ENCODE peak calls at places on chromosome 21, in ten cellular contexts. J, U, H, D, N, Q, R, S, O and Z are unnamed samples.

GRCh38 chr21:33013618-33014017 is 12.1 kb upstream of the OLIG2 start:
- DNase-seq in J (no peak), S (no peak), R (no peak), H (no peak), O (no peak), D (no peak), U (no peak), Q (no peak), N (no peak), Z (no peak)

GRCh38 chr21:44065428-44065827 is 41.8 kb upstream of the PWP2 start:
- DNase-seq in D (no peak), J (peak), O (no peak), Q (no peak), R (no peak), H (no peak), S (peak), U (peak), N (peak), Z (peak)

GRCh38 chr21:29034678-29035077 is 10.2 kb downstream of the USP16 start:
- DNase-seq in R (no peak), U (no peak), D (no peak), Q (no peak), O (no peak), H (no peak), N (no peak), S (no peak), J (no peak), Z (no peak)

GRCh38 chr21:44083631-44084291 is 23.4 kb upstream of the PWP2 start:
- DNase-seq in N (no peak), U (peak), J (no peak), R (no peak), O (no peak), H (no peak), Q (no peak), S (no peak), D (no peak), Z (peak)

GRCh38 chr21:24224411-24224810 is 1382.9 kb downstream of the MRPL39 start:
- DNase-seq in Q (no peak), U (no peak), D (no peak), H (no peak), S (no peak), N (no peak), R (no peak), J (no peak), O (no peak), Z (no peak)

GRCh38 chr21:24456358-24456757 is 1150.9 kb downstream of the MRPL39 start:
- DNase-seq in Q (no peak), N (peak), U (no peak), R (no peak), H (no peak), J (no peak), S (no peak), O (no peak), D (no peak), Z (no peak)

GRCh38 chr21:16071082-16071481 is 341.3 kb downstream of the USP25 start:
- DNase-seq in H (no peak), S (no peak), U (no peak), N (peak), O (no peak), Q (no peak), R (no peak), D (no peak), J (no peak), Z (no peak)

GRCh38 chr21:29477941-29478340 is 179.2 kb downstream of the BACH1 start:
- DNase-seq in N (peak), H (no peak), R (no peak), S (no peak), J (no peak), U (no peak), D (no peak), Q (no peak), O (no peak), Z (no peak)

GRCh38 chr21:32163386-32163785 is 115.5 kb downstream of the MIS18A start:
- DNase-seq in D (no peak), U (no peak), H (no peak), N (no peak), S (no peak), R (no peak), Q (no peak), O (no peak), J (no peak), Z (no peak)

GRCh38 chr21:34986561-34987533 is 62.3 kb downstream of the RUNX1 start:
- DNase-seq in D (no peak), Q (peak), J (no peak), U (peak), S (no peak), R (no peak), O (no peak), H (no peak), N (peak), Z (peak)
- TF ChIP-seq CTCF in D (no peak), Q (no peak), J (no peak), U (no peak), S (no peak), R (no peak), O (no peak), H (no peak), N (no peak), Z (no peak)

DNA sequence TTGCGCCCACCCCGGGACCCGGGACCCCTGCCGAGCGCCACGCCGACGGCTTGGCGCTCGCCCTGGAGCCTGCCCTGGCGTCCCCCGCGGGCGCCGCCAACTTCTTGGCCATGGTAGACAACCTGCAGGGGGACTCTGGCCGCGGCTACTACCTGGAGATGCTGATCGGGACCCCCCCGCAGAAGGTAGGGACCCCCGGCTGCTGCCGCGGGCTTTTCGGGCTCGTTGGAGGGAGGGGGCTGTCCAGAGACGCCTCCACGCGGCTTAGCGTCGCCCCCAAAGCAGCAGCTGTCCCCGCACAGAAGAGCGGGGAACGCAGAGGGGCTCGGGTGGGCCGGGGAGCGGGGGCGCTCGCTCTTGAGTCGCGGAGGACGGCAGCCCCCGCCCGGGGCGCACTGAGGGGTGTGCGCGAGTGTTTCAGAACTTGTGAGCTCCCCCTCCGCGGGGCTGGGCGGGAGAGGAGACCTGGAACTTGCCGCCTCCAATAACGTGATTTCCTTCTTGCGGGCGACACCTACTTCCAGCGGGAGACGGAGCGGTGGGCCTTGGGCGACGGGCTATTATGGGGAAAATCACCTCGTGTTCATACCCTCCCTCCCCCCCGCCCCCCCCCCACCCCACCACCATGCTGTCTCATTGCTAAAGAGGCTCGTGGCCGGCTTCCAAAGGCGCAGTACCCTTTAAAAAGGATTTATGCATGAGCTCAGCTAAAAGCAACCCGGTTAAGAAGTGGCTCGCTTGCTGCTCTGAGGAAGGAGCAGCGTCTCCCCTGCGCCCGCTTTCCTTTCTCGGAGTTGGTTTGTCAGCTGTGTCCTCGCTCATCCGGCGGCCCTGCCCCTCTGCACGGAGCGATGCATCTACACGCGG is 664 bp downstream of the BACE2 start:
- DNase-seq in R (peak), H (peak), D (peak), O (peak), U (no peak), Q (peak), N (peak), S (no peak), J (peak), Z (no peak)
- TF ChIP-seq CTCF in R (no peak), H (peak), D (no peak), O (no peak), U (no peak), Q (peak), N (no peak), S (no peak), J (no peak), Z (no peak)

GRCh38 chr21:39472786-39473185 is 21.0 kb downstream of the SH3BGR start:
- DNase-seq in H (no peak), D (no peak), Q (no peak), S (no peak), U (no peak), R (no peak), N (no peak), O (no peak), J (no peak), Z (no peak)
- TF ChIP-seq CTCF in H (no peak), D (no peak), Q (no peak), S (no peak), U (no peak), R (no peak), N (no peak), O (no peak), J (no peak), Z (no peak)

GRCh38 chr21:42324896-42325295 is 9.7 kb upstream of the TFF3 start:
- DNase-seq in R (no peak), U (no peak), D (no peak), Q (no peak), J (no peak), H (no peak), S (no peak), O (no peak), N (no peak), Z (no peak)
- TF ChIP-seq CTCF in R (no peak), U (no peak), D (no peak), Q (no peak), J (no peak), H (no peak), S (no peak), O (no peak), N (no peak), Z (no peak)

DNA sequence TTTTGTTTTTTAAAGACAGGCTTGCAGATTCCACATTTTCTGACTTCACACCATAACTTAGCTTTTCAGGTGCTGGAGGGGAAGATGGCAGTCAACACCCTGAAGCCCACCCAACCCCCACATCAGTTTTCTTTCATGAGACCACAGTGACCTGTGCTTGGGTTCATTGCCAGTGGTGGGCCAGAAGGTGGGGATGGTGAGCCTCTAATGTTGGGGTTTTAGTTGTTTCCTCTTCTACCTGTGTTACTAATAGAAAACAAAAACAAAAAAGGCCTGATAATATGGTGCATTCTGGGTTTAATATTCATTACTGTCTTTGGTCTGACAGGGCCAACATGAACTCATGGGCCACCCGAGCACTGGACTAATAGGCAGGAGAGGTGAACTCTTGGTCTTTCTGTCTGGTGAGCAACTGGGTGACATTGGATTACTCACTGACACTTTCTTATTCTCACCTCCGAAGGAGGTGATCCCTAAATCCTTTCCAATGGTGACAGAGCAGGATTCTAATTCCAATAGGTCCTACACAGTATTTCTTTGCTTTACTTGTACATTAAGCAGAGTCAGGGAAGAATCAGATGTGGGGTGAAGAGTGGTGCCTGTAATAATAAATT is 132.8 kb downstream of the CLIC6 start:
- DNase-seq in D (no peak), R (no peak), U (no peak), N (peak), Q (peak), O (no peak), H (no peak), S (no peak), J (no peak), Z (no peak)
- TF ChIP-seq CTCF in D (peak), R (peak), U (no peak), N (peak), Q (peak), O (peak), H (peak), S (no peak), J (no peak), Z (no peak)

GRCh38 chr21:36047139-36047538 is 13.2 kb downstream of the SETD4 start:
- DNase-seq in N (no peak), Q (no peak), U (no peak), D (no peak), S (no peak), H (no peak), J (no peak), R (no peak), O (no peak), Z (no peak)
- TF ChIP-seq CTCF in N (no peak), Q (no peak), U (no peak), D (no peak), S (no peak), H (no peak), J (no peak), R (no peak), O (no peak), Z (no peak)

DNA sequence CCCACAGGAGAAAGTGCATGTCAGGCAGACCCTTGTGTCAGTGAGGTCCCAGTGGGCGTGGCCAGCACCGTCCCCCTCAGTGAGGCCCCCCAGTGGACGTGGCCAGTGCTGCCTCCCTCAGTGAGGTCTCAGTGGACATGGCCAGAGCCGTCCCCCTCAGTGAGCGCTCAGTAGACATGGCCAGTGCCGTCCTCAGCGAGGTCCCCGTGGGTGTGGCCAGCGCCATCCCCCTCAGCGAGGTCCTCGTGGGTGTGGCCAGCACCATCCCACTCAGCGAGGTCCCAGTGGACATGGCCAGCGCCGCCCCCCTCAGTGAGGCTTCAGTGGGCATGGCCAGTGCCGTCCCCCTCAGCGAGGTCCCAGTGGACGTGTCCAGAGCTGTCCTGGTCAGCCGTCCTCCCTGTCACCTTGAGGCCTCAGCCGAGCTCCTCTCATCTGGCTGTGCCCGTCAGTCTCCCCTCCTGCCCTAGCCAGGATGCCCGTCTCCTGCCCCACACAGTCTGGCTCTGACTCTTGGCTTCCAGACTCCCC is 35.5 kb downstream of the PDE9A start:
- DNase-seq in R (no peak), U (no peak), O (no peak), J (no peak), D (no peak), H (no peak), S (no peak), N (no peak), Q (no peak), Z (no peak)
- TF ChIP-seq CTCF in R (no peak), U (no peak), O (no peak), J (no peak), D (no peak), H (no peak), S (no peak), N (no peak), Q (no peak), Z (no peak)

DNA sequence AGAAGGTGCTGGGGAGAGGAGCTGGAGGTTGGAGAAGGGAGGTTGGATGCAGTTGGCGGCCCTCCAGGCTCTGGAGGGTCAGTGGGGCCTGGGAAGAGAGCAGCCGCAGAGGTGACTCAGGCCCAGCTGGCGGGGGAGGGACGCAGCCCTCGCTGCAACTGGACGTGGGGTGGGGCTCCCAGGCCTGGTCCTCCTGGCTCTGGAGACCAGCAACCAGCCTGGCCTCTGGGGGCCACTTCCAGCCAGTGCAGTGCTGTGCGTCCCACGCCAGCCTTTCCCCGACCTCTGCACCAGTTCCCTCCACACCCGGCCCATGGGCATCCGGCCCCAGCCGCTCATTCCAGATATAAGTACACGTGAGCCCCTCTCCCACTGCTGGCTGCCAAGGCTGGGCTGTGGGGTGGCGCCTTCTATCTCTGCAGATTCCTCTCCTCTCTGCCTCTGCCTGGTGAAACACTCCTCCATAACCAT is 38.0 kb upstream of the COL18A1 start:
- DNase-seq in D (no peak), U (no peak), O (no peak), J (peak), N (peak), R (peak), H (no peak), S (no peak), Q (peak), Z (no peak)
- TF ChIP-seq CTCF in D (no peak), U (no peak), O (no peak), J (no peak), N (peak), R (no peak), H (no peak), S (peak), Q (no peak), Z (no peak)

GRCh38 chr21:42220138-42220701 is 1.3 kb downstream of the ABCG1 start:
- DNase-seq in J (peak), N (peak), H (peak), R (peak), U (peak), S (no peak), O (no peak), D (peak), Q (peak), Z (peak)
- TF ChIP-seq CTCF in J (no peak), N (no peak), H (no peak), R (no peak), U (no peak), S (no peak), O (no peak), D (no peak), Q (no peak), Z (no peak)